ENCODE peak calls at places on chromosome 13, in ten cellular contexts. One of them, this sample, is unnamed.

GRCh38 chr13:113636266-113636963 is 21.6 kb downstream of the ATP4B start:
- DNase-seq in A549: no peak
- DNase-seq in M059J: no peak
- DNase-seq in stimulated activated CD4-positive, alpha-beta T cell treated with anti-CD3 and anti-CD28 coated beads, TNF-alpha, amount 100 ng/mL, for 4 hours: no peak
- DNase-seq in AG08396: no peak
- DNase-seq in GM10248: no peak
- DNase-seq in BE2C: peak; percentile 1
- DNase-seq in pancreas: no peak
- DNase-seq in GM12878: no peak
- DNase-seq in effector CD4-positive, alpha-beta T cell: no peak
- DNase-seq in this sample: no peak

GRCh38 chr13:44050450-44051063 is 170.9 kb downstream of the LACC1 start:
- DNase-seq in A549: peak; percentile 38
- DNase-seq in M059J: peak; percentile 23
- DNase-seq in stimulated activated CD4-positive, alpha-beta T cell treated with anti-CD3 and anti-CD28 coated beads, TNF-alpha, amount 100 ng/mL, for 4 hours: no peak
- DNase-seq in AG08396: peak; percentile 18
- DNase-seq in GM10248: peak; percentile 20
- DNase-seq in BE2C: no peak
- DNase-seq in pancreas: no peak
- DNase-seq in GM12878: no peak
- DNase-seq in effector CD4-positive, alpha-beta T cell: no peak
- DNase-seq in this sample: no peak

GRCh38 chr13:48891586-48891985 is 84.1 kb upstream of the FNDC3A start:
- DNase-seq in A549: peak; percentile 55
- DNase-seq in M059J: peak; percentile 71
- DNase-seq in stimulated activated CD4-positive, alpha-beta T cell treated with anti-CD3 and anti-CD28 coated beads, TNF-alpha, amount 100 ng/mL, for 4 hours: no peak
- DNase-seq in AG08396: peak; percentile 7
- DNase-seq in GM10248: no peak
- DNase-seq in BE2C: peak; percentile 78
- DNase-seq in pancreas: no peak
- DNase-seq in GM12878: no peak
- DNase-seq in effector CD4-positive, alpha-beta T cell: no peak
- DNase-seq in this sample: no peak

GRCh38 chr13:49464621-49465325 is 20.7 kb downstream of the SETDB2 start:
- DNase-seq in A549: no peak
- DNase-seq in M059J: peak; percentile 38
- DNase-seq in stimulated activated CD4-positive, alpha-beta T cell treated with anti-CD3 and anti-CD28 coated beads, TNF-alpha, amount 100 ng/mL, for 4 hours: no peak
- DNase-seq in AG08396: peak; percentile 11
- DNase-seq in GM10248: no peak
- DNase-seq in BE2C: no peak
- DNase-seq in pancreas: no peak
- DNase-seq in GM12878: no peak
- DNase-seq in effector CD4-positive, alpha-beta T cell: no peak
- DNase-seq in this sample: no peak

GRCh38 chr13:96075953-96076543 is 13.9 kb upstream of the HS6ST3 start:
- DNase-seq in A549: no peak
- DNase-seq in M059J: peak; percentile 23
- DNase-seq in stimulated activated CD4-positive, alpha-beta T cell treated with anti-CD3 and anti-CD28 coated beads, TNF-alpha, amount 100 ng/mL, for 4 hours: no peak
- DNase-seq in AG08396: peak; percentile 24
- DNase-seq in GM10248: peak; percentile 31
- DNase-seq in BE2C: no peak
- DNase-seq in pancreas: no peak
- DNase-seq in GM12878: no peak
- DNase-seq in effector CD4-positive, alpha-beta T cell: no peak
- DNase-seq in this sample: no peak

GRCh38 chr13:58181111-58181510 is 549.6 kb downstream of the PCDH17 start:
- DNase-seq in A549: no peak
- DNase-seq in M059J: no peak
- DNase-seq in stimulated activated CD4-positive, alpha-beta T cell treated with anti-CD3 and anti-CD28 coated beads, TNF-alpha, amount 100 ng/mL, for 4 hours: no peak
- DNase-seq in AG08396: no peak
- DNase-seq in GM10248: no peak
- DNase-seq in BE2C: no peak
- DNase-seq in pancreas: no peak
- DNase-seq in GM12878: no peak
- DNase-seq in effector CD4-positive, alpha-beta T cell: no peak
- DNase-seq in this sample: no peak

GRCh38 chr13:80274643-80275042 is 66.3 kb downstream of the SPRY2 start:
- DNase-seq in A549: no peak
- DNase-seq in M059J: peak; percentile 50
- DNase-seq in stimulated activated CD4-positive, alpha-beta T cell treated with anti-CD3 and anti-CD28 coated beads, TNF-alpha, amount 100 ng/mL, for 4 hours: no peak
- DNase-seq in AG08396: no peak
- DNase-seq in GM10248: no peak
- DNase-seq in BE2C: no peak
- DNase-seq in pancreas: no peak
- DNase-seq in GM12878: no peak
- DNase-seq in effector CD4-positive, alpha-beta T cell: no peak
- DNase-seq in this sample: no peak

GRCh38 chr13:41596190-41596589 is 138.8 kb downstream of the RGCC start:
- DNase-seq in A549: no peak
- DNase-seq in M059J: no peak
- DNase-seq in stimulated activated CD4-positive, alpha-beta T cell treated with anti-CD3 and anti-CD28 coated beads, TNF-alpha, amount 100 ng/mL, for 4 hours: no peak
- DNase-seq in AG08396: no peak
- DNase-seq in GM10248: no peak
- DNase-seq in BE2C: no peak
- DNase-seq in pancreas: no peak
- DNase-seq in GM12878: no peak
- DNase-seq in effector CD4-positive, alpha-beta T cell: no peak
- DNase-seq in this sample: no peak

GRCh38 chr13:112444416-112445399 is 68.6 kb downstream of the SPACA7 start:
- DNase-seq in A549: no peak
- DNase-seq in M059J: no peak
- DNase-seq in stimulated activated CD4-positive, alpha-beta T cell treated with anti-CD3 and anti-CD28 coated beads, TNF-alpha, amount 100 ng/mL, for 4 hours: no peak
- DNase-seq in AG08396: no peak
- DNase-seq in GM10248: no peak
- DNase-seq in BE2C: no peak
- DNase-seq in pancreas: no peak
- DNase-seq in GM12878: no peak
- DNase-seq in effector CD4-positive, alpha-beta T cell: no peak
- DNase-seq in this sample: no peak

GRCh38 chr13:98458431-98458830 is 118.5 kb downstream of the STK24 start:
- DNase-seq in A549: no peak
- DNase-seq in M059J: no peak
- DNase-seq in stimulated activated CD4-positive, alpha-beta T cell treated with anti-CD3 and anti-CD28 coated beads, TNF-alpha, amount 100 ng/mL, for 4 hours: no peak
- DNase-seq in AG08396: no peak
- DNase-seq in GM10248: no peak
- DNase-seq in BE2C: no peak
- DNase-seq in pancreas: no peak
- DNase-seq in GM12878: no peak
- DNase-seq in effector CD4-positive, alpha-beta T cell: no peak
- DNase-seq in this sample: no peak

GRCh38 chr13:99626461-99627082 is 125.3 kb downstream of the TM9SF2 start:
- DNase-seq in A549: no peak
- DNase-seq in M059J: peak; percentile 69
- DNase-seq in stimulated activated CD4-positive, alpha-beta T cell treated with anti-CD3 and anti-CD28 coated beads, TNF-alpha, amount 100 ng/mL, for 4 hours: no peak
- DNase-seq in AG08396: peak; percentile 48
- DNase-seq in GM10248: no peak
- DNase-seq in BE2C: no peak
- DNase-seq in pancreas: no peak
- DNase-seq in GM12878: no peak
- DNase-seq in effector CD4-positive, alpha-beta T cell: no peak
- DNase-seq in this sample: no peak

GRCh38 chr13:59665736-59666135 is 498.0 kb downstream of the DIAPH3 start:
- DNase-seq in A549: no peak
- DNase-seq in M059J: no peak
- DNase-seq in stimulated activated CD4-positive, alpha-beta T cell treated with anti-CD3 and anti-CD28 coated beads, TNF-alpha, amount 100 ng/mL, for 4 hours: no peak
- DNase-seq in AG08396: no peak
- DNase-seq in GM10248: no peak
- DNase-seq in BE2C: no peak
- DNase-seq in pancreas: no peak
- DNase-seq in GM12878: no peak
- DNase-seq in effector CD4-positive, alpha-beta T cell: no peak
- DNase-seq in this sample: no peak

GRCh38 chr13:110323986-110324749 is 17.1 kb downstream of the COL4A2 start:
- DNase-seq in A549: no peak
- DNase-seq in M059J: no peak
- DNase-seq in stimulated activated CD4-positive, alpha-beta T cell treated with anti-CD3 and anti-CD28 coated beads, TNF-alpha, amount 100 ng/mL, for 4 hours: no peak
- DNase-seq in AG08396: no peak
- DNase-seq in GM10248: no peak
- DNase-seq in BE2C: no peak
- DNase-seq in pancreas: no peak
- DNase-seq in GM12878: no peak
- DNase-seq in effector CD4-positive, alpha-beta T cell: no peak
- DNase-seq in this sample: no peak

GRCh38 chr13:76570485-76570884 is 315.7 kb downstream of the KCTD12 start:
- DNase-seq in A549: no peak
- DNase-seq in M059J: no peak
- DNase-seq in stimulated activated CD4-positive, alpha-beta T cell treated with anti-CD3 and anti-CD28 coated beads, TNF-alpha, amount 100 ng/mL, for 4 hours: no peak
- DNase-seq in AG08396: no peak
- DNase-seq in GM10248: no peak
- DNase-seq in BE2C: no peak
- DNase-seq in pancreas: no peak
- DNase-seq in GM12878: no peak
- DNase-seq in effector CD4-positive, alpha-beta T cell: no peak
- DNase-seq in this sample: no peak

This sample was measured in glutamatergic neuron.